ENCODE peak calls at places on chromosome 18, in six cellular contexts. K is HepG2, Y is SW 1271, P is T-helper 2 cell, F is H7, X is NCI-H1436. D is an unnamed sample.

GRCh38 chr18:50441518-50441917 is 66.7 kb downstream of the SKA1 start:
- DNase-seq in X (no peak), K (no peak), Y (no peak), F (no peak), P (no peak), D (no peak)

GRCh38 chr18:62788111-62788510 is 72.8 kb downstream of the PHLPP1 start:
- DNase-seq in P (no peak), F (no peak), Y (no peak), K (no peak), X (no peak), D (no peak)

GRCh38 chr18:48678237-48679115 is 139.6 kb downstream of the CTIF start:
- DNase-seq in K (no peak), X (no peak), F (no peak), P (no peak), Y (no peak), D (no peak)

GRCh38 chr18:9690418-9691178 is 17.5 kb upstream of the RAB31 start:
- DNase-seq in F (no peak), X (no peak), Y (no peak), K (no peak), P (no peak), D (no peak)

GRCh38 chr18:49137093-49137492 is 186.3 kb upstream of the SMAD7 start:
- DNase-seq in Y (no peak), X (no peak), P (no peak), F (no peak), K (no peak), D (no peak)

GRCh38 chr18:12765127-12765526 is 62.3 kb downstream of the PSMG2 start:
- DNase-seq in P (no peak), X (peak; percentile 51), K (no peak), F (peak; percentile 66), Y (no peak), D (no peak)

GRCh38 chr18:36608107-36608506 is 220.7 kb downstream of the TPGS2 start:
- DNase-seq in Y (no peak), K (no peak), F (no peak), P (no peak), X (no peak), D (peak; percentile 49)

GRCh38 chr18:11791131-11791530 is 60.1 kb upstream of the CHMP1B start:
- DNase-seq in F (peak; percentile 56), Y (no peak), K (no peak), X (no peak), P (no peak), D (no peak)

GRCh38 chr18:22233271-22233670 is 63.9 kb downstream of the GATA6 start:
- DNase-seq in X (no peak), Y (no peak), K (no peak), P (no peak), F (no peak), D (no peak)

D was measured in kidney tubule cell.